ENCODE peak calls at places on chromosomes 7 and 10, in ten cellular contexts. J is H1, H is substantia nigra, P is anterior cingulate cortex, M is HTR-8/SVneo, K is GM13977, O is GM12865, Y is iris pigment epithelial cell, W is cortex of kidney, X is AG08395. N is an unnamed sample.

GRCh38 chr7:2941201-2941859 is 97.2 kb upstream of the GNA12 start:
- DNase-seq in K (no peak), H (no peak), W (no peak), Y (no peak), M (no peak), X (no peak), O (no peak), P (no peak), J (no peak), N (no peak)

GRCh38 chr7:113705439-113705838 is 213.4 kb downstream of the PPP1R3A start:
- DNase-seq in P (no peak), X (no peak), H (no peak), K (no peak), J (no peak), O (no peak), W (no peak), Y (peak), M (no peak), N (no peak)

GRCh38 chr7:43164757-43165156 is 52.3 kb downstream of the HECW1 start:
- DNase-seq in W (no peak), O (peak), K (peak), Y (peak), H (no peak), J (no peak), P (no peak), M (peak), X (peak), N (no peak)

GRCh38 chr7:27168265-27168947 is 3.1 kb upstream of the HOXA9 start:
- DNase-seq in P (no peak), O (no peak), Y (no peak), X (no peak), W (no peak), K (no peak), H (no peak), M (no peak), J (no peak), N (peak)

GRCh38 chr7:14305233-14305866 is 315.9 kb upstream of the ETV1 start:
- DNase-seq in Y (no peak), J (no peak), W (no peak), H (no peak), P (no peak), X (no peak), M (peak), K (no peak), O (no peak), N (no peak)

GRCh38 chr7:18900801-18901200 is 216.6 kb downstream of the TWIST1 start:
- DNase-seq in M (no peak), K (no peak), P (no peak), O (no peak), X (peak), Y (no peak), J (no peak), W (no peak), H (no peak), N (no peak)

GRCh38 chr7:12653127-12653917 is 34.1 kb upstream of the ARL4A start:
- DNase-seq in H (no peak), Y (peak), J (no peak), X (no peak), P (no peak), M (no peak), W (no peak), K (no peak), O (no peak), N (no peak)

GRCh38 chr7:81333004-81333403 is 414.2 kb upstream of the SEMA3C start:
- DNase-seq in J (no peak), H (no peak), W (no peak), K (no peak), O (no peak), M (peak), X (peak), Y (peak), P (no peak), N (no peak)

GRCh38 chr7:32524631-32525030 is 29.3 kb downstream of the AVL9 start:
- DNase-seq in Y (no peak), J (no peak), P (no peak), W (no peak), H (no peak), K (no peak), O (no peak), M (no peak), X (no peak), N (no peak)

GRCh38 chr10:56279270-56279669 is 81.8 kb downstream of the ZWINT start:
- DNase-seq in Y (no peak), W (no peak), H (no peak), J (no peak), M (no peak), O (no peak), K (no peak), P (no peak), X (no peak), N (no peak)

GRCh38 chr10:7383442-7383841 is 27.4 kb downstream of the SFMBT2 start:
- DNase-seq in K (no peak), H (no peak), O (no peak), W (no peak), P (no peak), M (no peak), Y (no peak), X (no peak), J (no peak), N (no peak)

GRCh38 chr7:81155654-81156373 is 237.0 kb upstream of the SEMA3C start:
- DNase-seq in J (no peak), O (no peak), P (no peak), X (no peak), W (no peak), Y (no peak), K (no peak), H (no peak), M (no peak), N (no peak)

GRCh38 chr10:75350791-75351190 is 50.8 kb downstream of the ZNF503 start:
- DNase-seq in J (no peak), M (peak), P (no peak), O (no peak), K (no peak), W (no peak), H (no peak), X (peak), Y (peak), N (no peak)

GRCh38 chr10:624605-625334 is 64.7 kb downstream of the DIP2C start:
- DNase-seq in O (no peak), H (peak), W (no peak), M (peak), J (peak), P (peak), Y (peak), K (no peak), X (no peak), N (peak)

GRCh38 chr7:47714669-47715607 is 133.0 kb upstream of the TNS3 start:
- DNase-seq in O (peak), K (peak), J (no peak), P (no peak), W (no peak), X (no peak), Y (no peak), H (no peak), M (no peak), N (no peak)

GRCh38 chr7:43081603-43082002 is 30.8 kb upstream of the HECW1 start:
- DNase-seq in P (no peak), M (no peak), O (no peak), Y (no peak), X (no peak), K (no peak), H (no peak), W (no peak), J (no peak), N (no peak)

GRCh38 chr10:119251315-119251708 is 43.9 kb downstream of the GRK5 start:
- DNase-seq in W (no peak), Y (peak), P (no peak), H (no peak), X (peak), O (no peak), J (no peak), M (no peak), K (no peak), N (no peak)

GRCh38 chr7:117270371-117270770 is 52.5 kb downstream of the WNT2 start:
- DNase-seq in O (no peak), M (no peak), H (no peak), P (no peak), K (no peak), Y (peak), J (no peak), W (no peak), X (no peak), N (no peak)

GRCh38 chr10:107619124-107619523 is 454.6 kb upstream of the SORCS1 start:
- DNase-seq in O (no peak), J (no peak), W (no peak), K (no peak), Y (no peak), P (no peak), M (no peak), X (no peak), H (no peak), N (no peak)

GRCh38 chr10:68463365-68464093 is 8.2 kb downstream of the DNA2 start:
- DNase-seq in X (no peak), O (no peak), M (no peak), K (no peak), J (no peak), P (no peak), W (no peak), Y (no peak), H (no peak), N (no peak)

GRCh38 chr7:70498232-70498631 is 633.7 kb upstream of the GALNT17 start:
- DNase-seq in Y (no peak), H (no peak), M (no peak), W (no peak), O (no peak), P (no peak), J (no peak), X (no peak), K (no peak), N (peak)

GRCh38 chr10:72665925-72666324 is 26.0 kb upstream of the MCU start:
- DNase-seq in J (no peak), X (peak), P (no peak), Y (peak), M (no peak), W (no peak), O (no peak), K (no peak), H (no peak), N (no peak)

GRCh38 chr7:26280723-26281122 is 10.9 kb upstream of the SNX10 start:
- DNase-seq in H (no peak), M (no peak), J (no peak), P (no peak), X (no peak), W (no peak), O (no peak), K (no peak), Y (no peak), N (no peak)

GRCh38 chr7:95545007-95545615 is 51.2 kb downstream of the PDK4 start:
- DNase-seq in Y (peak), P (peak), X (peak), W (no peak), H (no peak), O (no peak), K (no peak), J (no peak), M (peak), N (no peak)

GRCh38 chr7:155338632-155339320 is 41.1 kb downstream of the INSIG1 start:
- DNase-seq in W (no peak), K (peak), M (no peak), H (no peak), J (no peak), X (no peak), O (no peak), P (no peak), Y (no peak), N (no peak)

GRCh38 chr7:49396194-49396593 is 377.2 kb upstream of the VWC2 start:
- DNase-seq in H (no peak), O (no peak), Y (no peak), J (no peak), W (no peak), M (no peak), P (no peak), X (no peak), K (no peak), N (no peak)

GRCh38 chr7:69411466-69411865 is 186.8 kb upstream of the AUTS2 start:
- DNase-seq in J (no peak), K (no peak), X (no peak), H (no peak), P (no peak), Y (no peak), W (no peak), M (no peak), O (no peak), N (peak)

GRCh38 chr10:12690525-12691139 is 310.9 kb downstream of the CCDC3 start:
- DNase-seq in W (no peak), Y (no peak), M (no peak), H (no peak), J (no peak), X (no peak), P (no peak), K (peak), O (peak), N (no peak)

GRCh38 chr10:116146374-116146773 is 126.6 kb downstream of the GFRA1 start:
- DNase-seq in M (no peak), W (no peak), X (peak), J (no peak), K (no peak), O (no peak), Y (peak), P (no peak), H (no peak), N (no peak)

GRCh38 chr10:124378817-124379510 is 39.8 kb downstream of the OAT start:
- DNase-seq in O (no peak), M (no peak), Y (no peak), J (no peak), H (no peak), P (no peak), K (no peak), W (no peak), X (no peak), N (peak)

GRCh38 chr10:112802411-112803060 is 147.5 kb upstream of the TCF7L2 start:
- DNase-seq in K (no peak), W (no peak), P (no peak), O (no peak), M (no peak), H (no peak), X (no peak), Y (no peak), J (no peak), N (no peak)

GRCh38 chr10:20995123-20995978 is 98.2 kb upstream of the NEBL start:
- DNase-seq in K (no peak), O (no peak), W (no peak), X (no peak), M (no peak), J (no peak), Y (peak), P (no peak), H (no peak), N (no peak)

GRCh38 chr7:133945497-133945896 is 181.6 kb upstream of the LRGUK start:
- DNase-seq in P (no peak), X (no peak), O (no peak), M (no peak), Y (peak), J (no peak), H (no peak), W (no peak), K (no peak), N (no peak)

N was measured in DMS153.